ENCODE peak calls at places on chromosomes 2 and 18, in eight cellular contexts. One of them, this sample, is unnamed.
A peak's percentile ranks its signal among the peaks of the same experiment; 100 is the strongest.

GRCh38 chr18:10579079-10579867 is 53.4 kb downstream of the NAPG start:
- DNase-seq in GM20000: no peak
- DNase-seq in AG09309: peak; percentile 33
- DNase-seq in stimulated activated CD4-positive, alpha-beta T cell treated with anti-CD3 and anti-CD28 coated beads, Interleukin-1b, Interleukin-23, amount 100 ng/mL, for 1 hour: no peak
- DNase-seq in frontal cortex: no peak
- DNase-seq in heart left ventricle: no peak
- DNase-seq in effector memory CD4-positive, alpha-beta T cell: no peak
- DNase-seq in WTC11: no peak
- DNase-seq in this sample: no peak

GRCh38 chr18:44098551-44099098 is 582.1 kb upstream of the SETBP1 start:
- DNase-seq in AG09309: peak; percentile 32
- DNase-seq in heart left ventricle: no peak
- DNase-seq in effector memory CD4-positive, alpha-beta T cell: no peak
- DNase-seq in GM20000: peak; percentile 3
- DNase-seq in WTC11: peak; percentile 40
- DNase-seq in stimulated activated CD4-positive, alpha-beta T cell treated with anti-CD3 and anti-CD28 coated beads, Interleukin-1b, Interleukin-23, amount 100 ng/mL, for 1 hour: no peak
- DNase-seq in frontal cortex: no peak
- DNase-seq in this sample: peak; percentile 24

GRCh38 chr2:211405036-211405435 is 848.6 kb downstream of the CPS1 start:
- DNase-seq in effector memory CD4-positive, alpha-beta T cell: no peak
- DNase-seq in GM20000: no peak
- DNase-seq in frontal cortex: no peak
- DNase-seq in stimulated activated CD4-positive, alpha-beta T cell treated with anti-CD3 and anti-CD28 coated beads, Interleukin-1b, Interleukin-23, amount 100 ng/mL, for 1 hour: no peak
- DNase-seq in WTC11: no peak
- DNase-seq in heart left ventricle: no peak
- DNase-seq in AG09309: no peak
- DNase-seq in this sample: no peak

GRCh38 chr2:11506611-11506969 is 27.3 kb upstream of the GREB1 start:
- DNase-seq in heart left ventricle: no peak
- DNase-seq in effector memory CD4-positive, alpha-beta T cell: no peak
- DNase-seq in AG09309: no peak
- DNase-seq in frontal cortex: no peak
- DNase-seq in GM20000: no peak
- DNase-seq in stimulated activated CD4-positive, alpha-beta T cell treated with anti-CD3 and anti-CD28 coated beads, Interleukin-1b, Interleukin-23, amount 100 ng/mL, for 1 hour: no peak
- DNase-seq in WTC11: no peak
- DNase-seq in this sample: no peak

GRCh38 chr18:76803814-76804213 is 18.5 kb upstream of the ZNF236 start:
- DNase-seq in heart left ventricle: peak; percentile 56
- DNase-seq in GM20000: peak; percentile 79
- DNase-seq in AG09309: no peak
- DNase-seq in WTC11: peak; percentile 79
- DNase-seq in stimulated activated CD4-positive, alpha-beta T cell treated with anti-CD3 and anti-CD28 coated beads, Interleukin-1b, Interleukin-23, amount 100 ng/mL, for 1 hour: peak; percentile 44
- DNase-seq in frontal cortex: peak; percentile 67
- DNase-seq in effector memory CD4-positive, alpha-beta T cell: peak; percentile 32
- DNase-seq in this sample: peak; percentile 62

GRCh38 chr2:96159084-96159830 is 14.0 kb upstream of the DUSP2 start:
- DNase-seq in frontal cortex: no peak
- DNase-seq in GM20000: peak; percentile 32
- DNase-seq in WTC11: no peak
- DNase-seq in stimulated activated CD4-positive, alpha-beta T cell treated with anti-CD3 and anti-CD28 coated beads, Interleukin-1b, Interleukin-23, amount 100 ng/mL, for 1 hour: no peak
- DNase-seq in heart left ventricle: no peak
- DNase-seq in effector memory CD4-positive, alpha-beta T cell: no peak
- DNase-seq in AG09309: no peak
- DNase-seq in this sample: no peak

GRCh38 chr2:48305569-48305968 is 224.4 kb upstream of the STON1 start:
- DNase-seq in effector memory CD4-positive, alpha-beta T cell: no peak
- DNase-seq in WTC11: no peak
- DNase-seq in stimulated activated CD4-positive, alpha-beta T cell treated with anti-CD3 and anti-CD28 coated beads, Interleukin-1b, Interleukin-23, amount 100 ng/mL, for 1 hour: no peak
- DNase-seq in AG09309: no peak
- DNase-seq in heart left ventricle: peak; percentile 16
- DNase-seq in GM20000: no peak
- DNase-seq in frontal cortex: no peak
- DNase-seq in this sample: no peak

GRCh38 chr18:62500174-62500573 is 22.7 kb upstream of the ZCCHC2 start:
- DNase-seq in stimulated activated CD4-positive, alpha-beta T cell treated with anti-CD3 and anti-CD28 coated beads, Interleukin-1b, Interleukin-23, amount 100 ng/mL, for 1 hour: no peak
- DNase-seq in effector memory CD4-positive, alpha-beta T cell: no peak
- DNase-seq in AG09309: no peak
- DNase-seq in heart left ventricle: no peak
- DNase-seq in frontal cortex: no peak
- DNase-seq in GM20000: no peak
- DNase-seq in WTC11: no peak
- DNase-seq in this sample: no peak

GRCh38 chr2:32849456-32850194 is 97.1 kb upstream of the LTBP1 start:
- DNase-seq in WTC11: no peak
- DNase-seq in stimulated activated CD4-positive, alpha-beta T cell treated with anti-CD3 and anti-CD28 coated beads, Interleukin-1b, Interleukin-23, amount 100 ng/mL, for 1 hour: no peak
- DNase-seq in heart left ventricle: no peak
- DNase-seq in frontal cortex: no peak
- DNase-seq in effector memory CD4-positive, alpha-beta T cell: no peak
- DNase-seq in GM20000: no peak
- DNase-seq in AG09309: no peak
- DNase-seq in this sample: no peak

GRCh38 chr2:24819442-24820174 is 26.4 kb downstream of the CENPO start:
- DNase-seq in frontal cortex: no peak
- DNase-seq in stimulated activated CD4-positive, alpha-beta T cell treated with anti-CD3 and anti-CD28 coated beads, Interleukin-1b, Interleukin-23, amount 100 ng/mL, for 1 hour: no peak
- DNase-seq in heart left ventricle: no peak
- DNase-seq in WTC11: no peak
- DNase-seq in AG09309: no peak
- DNase-seq in effector memory CD4-positive, alpha-beta T cell: no peak
- DNase-seq in GM20000: no peak
- DNase-seq in this sample: no peak

GRCh38 chr2:43837831-43838559 is 644 bp downstream of the ABCG5 start:
- DNase-seq in AG09309: no peak
- DNase-seq in WTC11: no peak
- DNase-seq in GM20000: no peak
- DNase-seq in stimulated activated CD4-positive, alpha-beta T cell treated with anti-CD3 and anti-CD28 coated beads, Interleukin-1b, Interleukin-23, amount 100 ng/mL, for 1 hour: no peak
- DNase-seq in frontal cortex: no peak
- DNase-seq in effector memory CD4-positive, alpha-beta T cell: no peak
- DNase-seq in heart left ventricle: no peak
- DNase-seq in this sample: no peak

GRCh38 chr2:238839428-238839827 is 8.5 kb upstream of the TWIST2 start:
- DNase-seq in WTC11: no peak
- DNase-seq in heart left ventricle: no peak
- DNase-seq in AG09309: no peak
- DNase-seq in GM20000: no peak
- DNase-seq in frontal cortex: no peak
- DNase-seq in stimulated activated CD4-positive, alpha-beta T cell treated with anti-CD3 and anti-CD28 coated beads, Interleukin-1b, Interleukin-23, amount 100 ng/mL, for 1 hour: no peak
- DNase-seq in effector memory CD4-positive, alpha-beta T cell: no peak
- DNase-seq in this sample: no peak

GRCh38 chr2:45011621-45012602 is 2.7 kb upstream of the SIX2 start:
- DNase-seq in heart left ventricle: no peak
- DNase-seq in GM20000: peak; percentile 41
- DNase-seq in effector memory CD4-positive, alpha-beta T cell: no peak
- DNase-seq in frontal cortex: no peak
- DNase-seq in AG09309: no peak
- DNase-seq in WTC11: no peak
- DNase-seq in stimulated activated CD4-positive, alpha-beta T cell treated with anti-CD3 and anti-CD28 coated beads, Interleukin-1b, Interleukin-23, amount 100 ng/mL, for 1 hour: no peak
- DNase-seq in this sample: no peak

GRCh38 chr2:169091761-169092523 is 22.6 kb downstream of the DHRS9 start:
- DNase-seq in effector memory CD4-positive, alpha-beta T cell: no peak
- DNase-seq in stimulated activated CD4-positive, alpha-beta T cell treated with anti-CD3 and anti-CD28 coated beads, Interleukin-1b, Interleukin-23, amount 100 ng/mL, for 1 hour: no peak
- DNase-seq in heart left ventricle: no peak
- DNase-seq in AG09309: no peak
- DNase-seq in WTC11: no peak
- DNase-seq in GM20000: no peak
- DNase-seq in frontal cortex: no peak
- DNase-seq in this sample: no peak

GRCh38 chr18:56574827-56575226 is 63.6 kb downstream of the TXNL1 start:
- DNase-seq in heart left ventricle: peak; percentile 79
- DNase-seq in stimulated activated CD4-positive, alpha-beta T cell treated with anti-CD3 and anti-CD28 coated beads, Interleukin-1b, Interleukin-23, amount 100 ng/mL, for 1 hour: no peak
- DNase-seq in WTC11: no peak
- DNase-seq in GM20000: no peak
- DNase-seq in AG09309: no peak
- DNase-seq in frontal cortex: no peak
- DNase-seq in effector memory CD4-positive, alpha-beta T cell: no peak
- DNase-seq in this sample: no peak

GRCh38 chr2:219563271-219563928 is 7.9 kb downstream of the OBSL1 start:
- DNase-seq in AG09309: no peak
- DNase-seq in GM20000: no peak
- DNase-seq in stimulated activated CD4-positive, alpha-beta T cell treated with anti-CD3 and anti-CD28 coated beads, Interleukin-1b, Interleukin-23, amount 100 ng/mL, for 1 hour: no peak
- DNase-seq in effector memory CD4-positive, alpha-beta T cell: no peak
- DNase-seq in heart left ventricle: no peak
- DNase-seq in frontal cortex: no peak
- DNase-seq in WTC11: no peak
- DNase-seq in this sample: no peak

GRCh38 chr2:212228651-212229253 is 309.9 kb downstream of the ERBB4 start:
- DNase-seq in AG09309: no peak
- DNase-seq in heart left ventricle: no peak
- DNase-seq in WTC11: no peak
- DNase-seq in effector memory CD4-positive, alpha-beta T cell: no peak
- DNase-seq in GM20000: no peak
- DNase-seq in frontal cortex: no peak
- DNase-seq in stimulated activated CD4-positive, alpha-beta T cell treated with anti-CD3 and anti-CD28 coated beads, Interleukin-1b, Interleukin-23, amount 100 ng/mL, for 1 hour: no peak
- DNase-seq in this sample: no peak

GRCh38 chr2:177397501-177398289 is 5.1 kb downstream of the AGPS start:
- DNase-seq in AG09309: peak; percentile 90
- DNase-seq in heart left ventricle: peak; percentile 16
- DNase-seq in WTC11: no peak
- DNase-seq in stimulated activated CD4-positive, alpha-beta T cell treated with anti-CD3 and anti-CD28 coated beads, Interleukin-1b, Interleukin-23, amount 100 ng/mL, for 1 hour: no peak
- DNase-seq in frontal cortex: no peak
- DNase-seq in effector memory CD4-positive, alpha-beta T cell: no peak
- DNase-seq in GM20000: no peak
- DNase-seq in this sample: no peak

GRCh38 chr2:132617989-132618388 is 52.0 kb downstream of the LYPD1 start:
- DNase-seq in AG09309: no peak
- DNase-seq in GM20000: no peak
- DNase-seq in WTC11: no peak
- DNase-seq in heart left ventricle: no peak
- DNase-seq in effector memory CD4-positive, alpha-beta T cell: no peak
- DNase-seq in stimulated activated CD4-positive, alpha-beta T cell treated with anti-CD3 and anti-CD28 coated beads, Interleukin-1b, Interleukin-23, amount 100 ng/mL, for 1 hour: no peak
- DNase-seq in frontal cortex: no peak
- DNase-seq in this sample: no peak

GRCh38 chr2:216735086-216735485 is 39.7 kb upstream of the IGFBP5 start:
- DNase-seq in frontal cortex: no peak
- DNase-seq in stimulated activated CD4-positive, alpha-beta T cell treated with anti-CD3 and anti-CD28 coated beads, Interleukin-1b, Interleukin-23, amount 100 ng/mL, for 1 hour: no peak
- DNase-seq in GM20000: no peak
- DNase-seq in effector memory CD4-positive, alpha-beta T cell: no peak
- DNase-seq in heart left ventricle: no peak
- DNase-seq in WTC11: no peak
- DNase-seq in AG09309: peak; percentile 23
- DNase-seq in this sample: no peak

GRCh38 chr2:118168606-118169005 is 80.3 kb downstream of the INSIG2 start:
- DNase-seq in WTC11: no peak
- DNase-seq in stimulated activated CD4-positive, alpha-beta T cell treated with anti-CD3 and anti-CD28 coated beads, Interleukin-1b, Interleukin-23, amount 100 ng/mL, for 1 hour: no peak
- DNase-seq in heart left ventricle: no peak
- DNase-seq in AG09309: no peak
- DNase-seq in effector memory CD4-positive, alpha-beta T cell: no peak
- DNase-seq in frontal cortex: no peak
- DNase-seq in GM20000: no peak
- DNase-seq in this sample: no peak

GRCh38 chr18:32308493-32309120 is 118.8 kb downstream of the MEP1B start:
- DNase-seq in GM20000: no peak
- DNase-seq in heart left ventricle: no peak
- DNase-seq in effector memory CD4-positive, alpha-beta T cell: no peak
- DNase-seq in WTC11: no peak
- DNase-seq in frontal cortex: no peak
- DNase-seq in AG09309: no peak
- DNase-seq in stimulated activated CD4-positive, alpha-beta T cell treated with anti-CD3 and anti-CD28 coated beads, Interleukin-1b, Interleukin-23, amount 100 ng/mL, for 1 hour: no peak
- DNase-seq in this sample: no peak

GRCh38 chr2:179927041-179927440 is 65.6 kb upstream of the ZNF385B start:
- DNase-seq in WTC11: no peak
- DNase-seq in AG09309: no peak
- DNase-seq in stimulated activated CD4-positive, alpha-beta T cell treated with anti-CD3 and anti-CD28 coated beads, Interleukin-1b, Interleukin-23, amount 100 ng/mL, for 1 hour: no peak
- DNase-seq in effector memory CD4-positive, alpha-beta T cell: no peak
- DNase-seq in frontal cortex: no peak
- DNase-seq in GM20000: no peak
- DNase-seq in heart left ventricle: no peak
- DNase-seq in this sample: no peak

GRCh38 chr18:23809411-23809810 is 120.2 kb downstream of the LAMA3 start:
- DNase-seq in GM20000: no peak
- DNase-seq in WTC11: no peak
- DNase-seq in stimulated activated CD4-positive, alpha-beta T cell treated with anti-CD3 and anti-CD28 coated beads, Interleukin-1b, Interleukin-23, amount 100 ng/mL, for 1 hour: no peak
- DNase-seq in frontal cortex: no peak
- DNase-seq in effector memory CD4-positive, alpha-beta T cell: no peak
- DNase-seq in heart left ventricle: no peak
- DNase-seq in AG09309: no peak
- DNase-seq in this sample: no peak

GRCh38 chr2:26136431-26136830 is 36.5 kb upstream of the GAREM2 start:
- DNase-seq in frontal cortex: peak; percentile 22
- DNase-seq in heart left ventricle: no peak
- DNase-seq in AG09309: no peak
- DNase-seq in WTC11: no peak
- DNase-seq in stimulated activated CD4-positive, alpha-beta T cell treated with anti-CD3 and anti-CD28 coated beads, Interleukin-1b, Interleukin-23, amount 100 ng/mL, for 1 hour: no peak
- DNase-seq in effector memory CD4-positive, alpha-beta T cell: no peak
- DNase-seq in GM20000: no peak
- DNase-seq in this sample: no peak

GRCh38 chr18:13389491-13390131 is 171.1 kb downstream of the LDLRAD4 start:
- DNase-seq in heart left ventricle: no peak
- DNase-seq in frontal cortex: no peak
- DNase-seq in AG09309: no peak
- DNase-seq in stimulated activated CD4-positive, alpha-beta T cell treated with anti-CD3 and anti-CD28 coated beads, Interleukin-1b, Interleukin-23, amount 100 ng/mL, for 1 hour: no peak
- DNase-seq in WTC11: no peak
- DNase-seq in GM20000: no peak
- DNase-seq in effector memory CD4-positive, alpha-beta T cell: no peak
- DNase-seq in this sample: no peak

GRCh38 chr18:47174545-47175116 is 1.5 kb downstream of the IER3IP1 start:
- DNase-seq in WTC11: no peak
- DNase-seq in effector memory CD4-positive, alpha-beta T cell: no peak
- DNase-seq in stimulated activated CD4-positive, alpha-beta T cell treated with anti-CD3 and anti-CD28 coated beads, Interleukin-1b, Interleukin-23, amount 100 ng/mL, for 1 hour: no peak
- DNase-seq in heart left ventricle: no peak
- DNase-seq in GM20000: no peak
- DNase-seq in frontal cortex: no peak
- DNase-seq in AG09309: no peak
- DNase-seq in this sample: no peak

GRCh38 chr2:88054300-88055048 is 1.1 kb downstream of the KRCC1 start:
- DNase-seq in heart left ventricle: no peak
- DNase-seq in effector memory CD4-positive, alpha-beta T cell: no peak
- DNase-seq in frontal cortex: no peak
- DNase-seq in AG09309: no peak
- DNase-seq in WTC11: no peak
- DNase-seq in GM20000: no peak
- DNase-seq in stimulated activated CD4-positive, alpha-beta T cell treated with anti-CD3 and anti-CD28 coated beads, Interleukin-1b, Interleukin-23, amount 100 ng/mL, for 1 hour: no peak
- DNase-seq in this sample: no peak

GRCh38 chr2:7077660-7078278 is 160.6 kb downstream of the RNF144A start:
- DNase-seq in AG09309: no peak
- DNase-seq in WTC11: no peak
- DNase-seq in frontal cortex: no peak
- DNase-seq in heart left ventricle: peak; percentile 35
- DNase-seq in stimulated activated CD4-positive, alpha-beta T cell treated with anti-CD3 and anti-CD28 coated beads, Interleukin-1b, Interleukin-23, amount 100 ng/mL, for 1 hour: no peak
- DNase-seq in effector memory CD4-positive, alpha-beta T cell: no peak
- DNase-seq in GM20000: no peak
- DNase-seq in this sample: no peak

GRCh38 chr2:172106128-172106961 is 3.6 kb upstream of the DLX2 start:
- DNase-seq in frontal cortex: peak; percentile 22
- DNase-seq in GM20000: peak; percentile 56
- DNase-seq in heart left ventricle: no peak
- DNase-seq in effector memory CD4-positive, alpha-beta T cell: no peak
- DNase-seq in stimulated activated CD4-positive, alpha-beta T cell treated with anti-CD3 and anti-CD28 coated beads, Interleukin-1b, Interleukin-23, amount 100 ng/mL, for 1 hour: no peak
- DNase-seq in WTC11: peak; percentile 73
- DNase-seq in AG09309: no peak
- DNase-seq in this sample: peak; percentile 30

GRCh38 chr18:79405781-79406575 is 10.2 kb downstream of the NFATC1 start:
- DNase-seq in stimulated activated CD4-positive, alpha-beta T cell treated with anti-CD3 and anti-CD28 coated beads, Interleukin-1b, Interleukin-23, amount 100 ng/mL, for 1 hour: peak; percentile 49
- DNase-seq in WTC11: no peak
- DNase-seq in frontal cortex: no peak
- DNase-seq in GM20000: peak; percentile 93
- DNase-seq in effector memory CD4-positive, alpha-beta T cell: peak; percentile 85
- DNase-seq in AG09309: no peak
- DNase-seq in heart left ventricle: peak; percentile 79
- DNase-seq in this sample: no peak

GRCh38 chr2:38598200-38598990 is 4.3 kb downstream of the HNRNPLL start:
- DNase-seq in GM20000: no peak
- DNase-seq in WTC11: no peak
- DNase-seq in stimulated activated CD4-positive, alpha-beta T cell treated with anti-CD3 and anti-CD28 coated beads, Interleukin-1b, Interleukin-23, amount 100 ng/mL, for 1 hour: no peak
- DNase-seq in effector memory CD4-positive, alpha-beta T cell: no peak
- DNase-seq in heart left ventricle: no peak
- DNase-seq in frontal cortex: no peak
- DNase-seq in AG09309: no peak
- DNase-seq in this sample: no peak

GRCh38 chr2:20638014-20638413 is 12.9 kb downstream of the HS1BP3 start:
- DNase-seq in effector memory CD4-positive, alpha-beta T cell: no peak
- DNase-seq in AG09309: no peak
- DNase-seq in stimulated activated CD4-positive, alpha-beta T cell treated with anti-CD3 and anti-CD28 coated beads, Interleukin-1b, Interleukin-23, amount 100 ng/mL, for 1 hour: no peak
- DNase-seq in GM20000: no peak
- DNase-seq in WTC11: no peak
- DNase-seq in frontal cortex: no peak
- DNase-seq in heart left ventricle: no peak
- DNase-seq in this sample: no peak

GRCh38 chr2:42961385-42961800 is 169.0 kb upstream of the HAAO start:
- DNase-seq in effector memory CD4-positive, alpha-beta T cell: no peak
- DNase-seq in WTC11: no peak
- DNase-seq in AG09309: no peak
- DNase-seq in stimulated activated CD4-positive, alpha-beta T cell treated with anti-CD3 and anti-CD28 coated beads, Interleukin-1b, Interleukin-23, amount 100 ng/mL, for 1 hour: no peak
- DNase-seq in heart left ventricle: peak; percentile 72
- DNase-seq in frontal cortex: no peak
- DNase-seq in GM20000: no peak
- DNase-seq in this sample: no peak